ENCODE peak calls at places on chromosomes 7 and 10, in ten cellular contexts. Y is fibroblast of pulmonary artery, E is endodermal cell, Z is psoas muscle, O is tibial nerve, L is HFF-Myc, P is foreskin fibroblast, J is tibial artery, T is astrocyte of the spinal cord, V is bronchial epithelial cell. D is an unnamed sample.

GRCh38 chr7:134941185-134941900 is 45.0 kb upstream of the AGBL3 start:
- DNase-seq in Y (peak; percentile 95), E (peak; percentile 57), Z (no peak), O (no peak), L (peak; percentile 59), P (peak; percentile 88), J (no peak), T (peak; percentile 75), V (peak; percentile 92), D (peak; percentile 83)

GRCh38 chr7:83613232-83613631 is 35.7 kb downstream of the SEMA3E start:
- DNase-seq in Y (no peak), E (no peak), Z (no peak), O (no peak), L (no peak), P (peak; percentile 60), J (no peak), T (no peak), V (no peak), D (peak; percentile 21)

GRCh38 chr10:68599754-68600040 is 39.6 kb downstream of the TET1 start:
- DNase-seq in Y (no peak), E (no peak), Z (no peak), O (no peak), L (no peak), P (no peak), J (no peak), T (no peak), V (no peak), D (no peak)

GRCh38 chr7:42915356-42915755 is 3.5 kb upstream of the C7orf25 start:
- DNase-seq in Y (peak; percentile 71), E (no peak), Z (no peak), O (no peak), L (no peak), P (peak; percentile 48), J (no peak), T (peak; percentile 42), V (no peak), D (no peak)

GRCh38 chr7:150800576-150801241 is at the start of gene TMEM176A:
- DNase-seq in Y (no peak), E (no peak), Z (no peak), O (no peak), L (no peak), P (no peak), J (no peak), T (no peak), V (no peak), D (no peak)

GRCh38 chr10:58963723-58964124 is 212.7 kb upstream of the PHYHIPL start:
- DNase-seq in Y (no peak), E (peak; percentile 92), Z (no peak), O (no peak), L (no peak), P (no peak), J (no peak), T (no peak), V (no peak), D (no peak)

GRCh38 chr7:158730383-158731055 is 25.9 kb upstream of the NCAPG2 start:
- DNase-seq in Y (peak; percentile 41), E (no peak), Z (no peak), O (no peak), L (no peak), P (no peak), J (no peak), T (peak; percentile 56), V (no peak), D (no peak)

GRCh38 chr10:66880826-66881225 is 45.0 kb upstream of the LRRTM3 start:
- DNase-seq in Y (no peak), E (no peak), Z (no peak), O (no peak), L (no peak), P (no peak), J (no peak), T (no peak), V (no peak), D (no peak)

GRCh38 chr10:121205625-121206024 is 354.5 kb downstream of the WDR11 start:
- DNase-seq in Y (no peak), E (no peak), Z (no peak), O (no peak), L (no peak), P (no peak), J (no peak), T (no peak), V (no peak), D (no peak)

GRCh38 chr10:73923935-73924598 is 13.1 kb downstream of the PLAU start:
- DNase-seq in Y (no peak), E (peak; percentile 81), Z (no peak), O (no peak), L (no peak), P (no peak), J (no peak), T (no peak), V (no peak), D (no peak)

GRCh38 chr10:63700209-63700934 is 179.2 kb downstream of the REEP3 start:
- DNase-seq in Y (peak; percentile 95), E (no peak), Z (peak; percentile 64), O (no peak), L (peak; percentile 59), P (peak; percentile 98), J (peak; percentile 80), T (peak; percentile 98), V (peak; percentile 99), D (peak; percentile 100)
- H3K4me3 ChIP-seq in Y (peak overlapping the region; percentile 5), E (no peak overlapping the region), Z (peak overlapping the region; percentile 15), O (no peak overlapping the region), L (no peak overlapping the region), P (no peak overlapping the region), J (no peak overlapping the region), T (no peak overlapping the region), V (no peak overlapping the region), D (no peak overlapping the region)

GRCh38 chr10:65566906-65567305 is 1358.9 kb upstream of the LRRTM3 start:
- DNase-seq in Y (no peak), E (no peak), Z (no peak), O (no peak), L (no peak), P (no peak), J (no peak), T (no peak), V (no peak), D (no peak)

GRCh38 chr10:65571011-65571570 is 1354.7 kb upstream of the LRRTM3 start:
- DNase-seq in Y (peak; percentile 8), E (peak; percentile 65), Z (no peak), O (no peak), L (no peak), P (peak; percentile 23), J (no peak), T (peak; percentile 22), V (peak; percentile 34), D (no peak)

GRCh38 chr10:65565246-65565645 is 1360.6 kb upstream of the LRRTM3 start:
- DNase-seq in Y (no peak), E (no peak), Z (no peak), O (no peak), L (no peak), P (no peak), J (no peak), T (no peak), V (no peak), D (no peak)

GRCh38 chr10:65570143-65571010 is 1355.5 kb upstream of the LRRTM3 start:
- DNase-seq in Y (peak; percentile 51), E (peak; percentile 91), Z (peak; percentile 23), O (no peak), L (peak; percentile 44), P (peak; percentile 49), J (no peak), T (peak; percentile 47), V (peak; percentile 49), D (peak; percentile 15)
- TF ChIP-seq CTCF in Y (peak; percentile 7), E (peak; percentile 25), Z (no peak), O (no peak), L (no peak), P (no peak), J (no peak), T (no peak), V (no peak), D (no peak)

DNA sequence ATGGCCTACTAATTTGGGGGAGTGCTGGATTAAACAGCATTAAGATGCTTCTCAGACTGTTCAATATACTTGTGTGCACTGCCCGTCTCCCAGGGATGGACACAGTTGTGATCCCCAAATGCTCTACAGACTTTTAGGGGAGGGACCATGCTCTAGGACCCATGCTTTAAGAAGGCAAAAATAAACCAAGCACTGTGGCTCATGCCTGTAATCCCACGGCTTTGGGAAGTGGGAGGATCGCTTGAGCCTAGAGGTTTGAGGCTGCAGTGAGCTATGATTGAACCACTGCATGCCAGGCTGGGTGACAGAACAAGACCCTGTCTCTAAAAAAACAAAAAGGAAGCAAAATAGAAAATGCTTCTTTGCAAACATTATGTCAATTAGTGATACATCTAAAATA is 102.6 kb downstream of the VOPP1 start:
- DNase-seq in Y (no peak), E (no peak), Z (no peak), O (no peak), L (no peak), P (no peak), J (no peak), T (no peak), V (no peak), D (no peak)
- H3K4me3 ChIP-seq in Y (no peak overlapping the region), E (no peak overlapping the region), Z (no peak overlapping the region), O (no peak overlapping the region), L (no peak overlapping the region), P (no peak overlapping the region), J (no peak overlapping the region), T (no peak overlapping the region), V (no peak overlapping the region), D (no peak overlapping the region)

GRCh38 chr10:86260564-86260963 is 106.0 kb downstream of the GRID1 start:
- DNase-seq in Y (no peak), E (peak; percentile 38), Z (no peak), O (no peak), L (no peak), P (no peak), J (no peak), T (no peak), V (no peak), D (no peak)

GRCh38 chr10:86263209-86263608 is 103.4 kb downstream of the GRID1 start:
- DNase-seq in Y (no peak), E (peak; percentile 47), Z (no peak), O (no peak), L (no peak), P (no peak), J (peak; percentile 46), T (no peak), V (no peak), D (no peak)

GRCh38 chr10:86262671-86263165 is 103.9 kb downstream of the GRID1 start:
- DNase-seq in Y (no peak), E (peak; percentile 70), Z (no peak), O (no peak), L (no peak), P (no peak), J (peak; percentile 37), T (no peak), V (no peak), D (no peak)

GRCh38 chr10:86261470-86261869 is 105.1 kb downstream of the GRID1 start:
- DNase-seq in Y (no peak), E (no peak), Z (no peak), O (no peak), L (no peak), P (no peak), J (no peak), T (no peak), V (no peak), D (no peak)

DNA sequence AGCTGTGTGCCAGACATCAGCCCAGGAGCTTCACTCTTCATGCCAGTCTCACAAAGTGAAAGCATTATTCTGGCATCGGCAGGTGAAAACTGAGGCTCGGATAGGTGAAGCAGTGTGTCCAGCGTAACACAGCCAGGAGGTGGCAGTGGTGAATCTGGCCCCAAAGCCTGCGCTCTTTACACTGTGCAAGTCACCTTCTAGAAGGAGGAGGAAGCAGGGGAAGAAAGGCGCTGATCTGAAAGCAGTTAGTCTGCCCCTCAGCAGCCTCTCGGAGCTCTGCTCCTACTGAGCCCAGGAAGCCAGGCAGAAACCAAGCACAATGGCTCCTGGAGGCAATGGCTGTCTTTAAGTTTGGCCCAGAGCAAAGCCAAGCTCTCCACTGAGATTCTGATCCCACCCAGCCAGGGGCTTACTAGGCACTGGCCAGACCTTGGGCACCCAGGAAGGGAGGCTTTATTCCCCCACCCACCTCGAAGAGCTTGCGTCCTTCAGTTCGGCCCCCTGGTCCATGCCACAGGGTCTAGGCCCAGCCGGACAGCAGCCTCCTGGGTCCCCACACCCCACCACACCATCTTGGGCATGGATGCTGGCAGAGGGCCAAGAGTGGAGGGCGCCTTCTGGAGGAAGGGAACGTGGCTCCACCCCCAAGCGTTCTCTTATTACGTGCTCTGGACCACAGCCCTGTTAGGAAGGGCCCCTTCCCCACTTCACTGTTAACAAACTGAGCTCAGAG is 104.5 kb downstream of the GRID1 start:
- DNase-seq in Y (no peak), E (peak; percentile 84), Z (no peak), O (no peak), L (no peak), P (no peak), J (peak; percentile 51), T (no peak), V (peak; percentile 23), D (no peak)
- TF ChIP-seq CTCF in Y (no peak), E (peak; percentile 76), Z (no peak), O (no peak), L (no peak), P (no peak), J (no peak), T (no peak), V (peak; percentile 52), D (no peak)

D was measured in fibroblast of mammary gland.